ENCODE peak calls at places on chromosomes 4 and X, in five cellular contexts. One of them, this sample, is unnamed.

GRCh38 chr4:135824759-135825331 is 1623.3 kb upstream of the PABPC4L start:
- DNase-seq in lower leg skin: no peak
- DNase-seq in OCI-LY7: no peak
- DNase-seq in HFF-Myc: no peak
- DNase-seq in colonic mucosa: no peak
- DNase-seq in this sample: no peak

GRCh38 chr4:11138964-11139363 is 289.7 kb downstream of the HS3ST1 start:
- DNase-seq in lower leg skin: no peak
- DNase-seq in OCI-LY7: no peak
- DNase-seq in HFF-Myc: no peak
- DNase-seq in colonic mucosa: no peak
- DNase-seq in this sample: no peak

GRCh38 chr4:57575465-57575864 is 465.3 kb upstream of the IGFBP7 start:
- DNase-seq in lower leg skin: no peak
- DNase-seq in OCI-LY7: no peak
- DNase-seq in HFF-Myc: no peak
- DNase-seq in colonic mucosa: no peak
- DNase-seq in this sample: no peak

GRCh38 chrX:147891886-147892285 is 19.8 kb upstream of the FMR1 start:
- DNase-seq in lower leg skin: no peak
- DNase-seq in OCI-LY7: no peak
- DNase-seq in HFF-Myc: no peak
- DNase-seq in colonic mucosa: no peak
- DNase-seq in this sample: no peak

GRCh38 chr4:74503580-74503979 is 58.6 kb downstream of the AREG start:
- DNase-seq in lower leg skin: no peak
- DNase-seq in OCI-LY7: no peak
- DNase-seq in HFF-Myc: peak
- DNase-seq in colonic mucosa: no peak
- DNase-seq in this sample: no peak

GRCh38 chr4:24642941-24643628 is 58.7 kb upstream of the DHX15 start:
- DNase-seq in lower leg skin: no peak
- DNase-seq in OCI-LY7: no peak
- DNase-seq in HFF-Myc: peak
- DNase-seq in colonic mucosa: peak
- DNase-seq in this sample: no peak

GRCh38 chr4:168631241-168632151 is 134.6 kb downstream of the PALLD start:
- DNase-seq in lower leg skin: peak
- DNase-seq in OCI-LY7: no peak
- DNase-seq in HFF-Myc: no peak
- DNase-seq in colonic mucosa: peak
- DNase-seq in this sample: no peak

GRCh38 chrX:40207626-40208025 is 109.9 kb upstream of the BCOR start:
- DNase-seq in lower leg skin: no peak
- DNase-seq in OCI-LY7: no peak
- DNase-seq in HFF-Myc: no peak
- DNase-seq in colonic mucosa: no peak
- DNase-seq in this sample: peak

GRCh38 chr4:98055800-98056501 is 87.3 kb downstream of the STPG2 start:
- DNase-seq in lower leg skin: no peak
- DNase-seq in OCI-LY7: no peak
- DNase-seq in HFF-Myc: no peak
- DNase-seq in colonic mucosa: no peak
- DNase-seq in this sample: no peak

GRCh38 chr4:106002979-106003378 is 107.7 kb downstream of the NPNT start:
- DNase-seq in lower leg skin: no peak
- DNase-seq in OCI-LY7: no peak
- DNase-seq in HFF-Myc: no peak
- DNase-seq in colonic mucosa: no peak
- DNase-seq in this sample: no peak

GRCh38 chr4:32032136-32032672 is 1312.0 kb downstream of the PCDH7 start:
- DNase-seq in lower leg skin: no peak
- DNase-seq in OCI-LY7: no peak
- DNase-seq in HFF-Myc: no peak
- DNase-seq in colonic mucosa: no peak
- DNase-seq in this sample: no peak

GRCh38 chr4:3022112-3022511 is 52.2 kb downstream of the HTT-AS start:
- DNase-seq in lower leg skin: no peak
- DNase-seq in OCI-LY7: no peak
- DNase-seq in HFF-Myc: no peak
- DNase-seq in colonic mucosa: no peak
- DNase-seq in this sample: no peak

GRCh38 chr4:144716778-144717177 is 70.8 kb downstream of the HHIP start:
- DNase-seq in lower leg skin: no peak
- DNase-seq in OCI-LY7: no peak
- DNase-seq in HFF-Myc: no peak
- DNase-seq in colonic mucosa: no peak
- DNase-seq in this sample: no peak

GRCh38 chr4:64271601-64272081 is 137.6 kb downstream of the TECRL start:
- DNase-seq in lower leg skin: no peak
- DNase-seq in OCI-LY7: no peak
- DNase-seq in HFF-Myc: no peak
- DNase-seq in colonic mucosa: no peak
- DNase-seq in this sample: no peak

GRCh38 chr4:16171831-16172230 is 54.4 kb downstream of the TAPT1 start:
- DNase-seq in lower leg skin: no peak
- DNase-seq in OCI-LY7: no peak
- DNase-seq in HFF-Myc: no peak
- DNase-seq in colonic mucosa: no peak
- DNase-seq in this sample: no peak

GRCh38 chr4:37763831-37764230 is 62.7 kb upstream of the PGM2 start:
- DNase-seq in lower leg skin: no peak
- DNase-seq in OCI-LY7: no peak
- DNase-seq in HFF-Myc: no peak
- DNase-seq in colonic mucosa: no peak
- DNase-seq in this sample: no peak

GRCh38 chrX:40096395-40097091 is 1.2 kb downstream of the BCOR start:
- DNase-seq in lower leg skin: peak
- DNase-seq in OCI-LY7: peak
- DNase-seq in HFF-Myc: no peak
- DNase-seq in colonic mucosa: peak
- DNase-seq in this sample: peak

GRCh38 chr4:38002451-38003071 is 42.4 kb downstream of the PTTG2 start:
- DNase-seq in lower leg skin: no peak
- DNase-seq in OCI-LY7: no peak
- DNase-seq in HFF-Myc: no peak
- DNase-seq in colonic mucosa: no peak
- DNase-seq in this sample: no peak

GRCh38 chr4:168124008-168124641 is 31.8 kb downstream of the ANXA10 start:
- DNase-seq in lower leg skin: no peak
- DNase-seq in OCI-LY7: no peak
- DNase-seq in HFF-Myc: no peak
- DNase-seq in colonic mucosa: no peak
- DNase-seq in this sample: no peak

GRCh38 chr4:168411318-168412150 is 68.8 kb downstream of the DDX60L start:
- DNase-seq in lower leg skin: no peak
- DNase-seq in OCI-LY7: no peak
- DNase-seq in HFF-Myc: no peak
- DNase-seq in colonic mucosa: no peak
- DNase-seq in this sample: no peak

GRCh38 chr4:37431417-37431743 is 186.8 kb downstream of the NWD2 start:
- DNase-seq in lower leg skin: no peak
- DNase-seq in OCI-LY7: no peak
- DNase-seq in HFF-Myc: no peak
- DNase-seq in colonic mucosa: no peak
- DNase-seq in this sample: no peak

GRCh38 chrX:30910124-30910860 is 21.2 kb upstream of the TAB3 start:
- DNase-seq in lower leg skin: no peak
- DNase-seq in OCI-LY7: peak
- DNase-seq in HFF-Myc: no peak
- DNase-seq in colonic mucosa: no peak
- DNase-seq in this sample: no peak

GRCh38 chrX:51860679-51861078 is 32.7 kb upstream of the MAGED1 start:
- DNase-seq in lower leg skin: no peak
- DNase-seq in OCI-LY7: peak
- DNase-seq in HFF-Myc: peak
- DNase-seq in colonic mucosa: peak
- DNase-seq in this sample: peak

GRCh38 chr4:153784300-153784699 is 4.6 kb downstream of the SFRP2 start:
- DNase-seq in lower leg skin: no peak
- DNase-seq in OCI-LY7: no peak
- DNase-seq in HFF-Myc: no peak
- DNase-seq in colonic mucosa: no peak
- DNase-seq in this sample: no peak

GRCh38 chr4:153788064-153788418 is 842 bp downstream of the SFRP2 start:
- DNase-seq in lower leg skin: no peak
- DNase-seq in OCI-LY7: no peak
- DNase-seq in HFF-Myc: no peak
- DNase-seq in colonic mucosa: no peak
- DNase-seq in this sample: no peak

GRCh38 chr4:153787156-153787555 is 1.7 kb downstream of the SFRP2 start:
- DNase-seq in lower leg skin: no peak
- DNase-seq in OCI-LY7: no peak
- DNase-seq in HFF-Myc: no peak
- DNase-seq in colonic mucosa: no peak
- DNase-seq in this sample: no peak

GRCh38 chr4:153788419-153789276 is at the start of gene SFRP2:
- DNase-seq in lower leg skin: peak
- DNase-seq in OCI-LY7: no peak
- DNase-seq in HFF-Myc: no peak
- DNase-seq in colonic mucosa: no peak
- DNase-seq in this sample: no peak

DNA sequence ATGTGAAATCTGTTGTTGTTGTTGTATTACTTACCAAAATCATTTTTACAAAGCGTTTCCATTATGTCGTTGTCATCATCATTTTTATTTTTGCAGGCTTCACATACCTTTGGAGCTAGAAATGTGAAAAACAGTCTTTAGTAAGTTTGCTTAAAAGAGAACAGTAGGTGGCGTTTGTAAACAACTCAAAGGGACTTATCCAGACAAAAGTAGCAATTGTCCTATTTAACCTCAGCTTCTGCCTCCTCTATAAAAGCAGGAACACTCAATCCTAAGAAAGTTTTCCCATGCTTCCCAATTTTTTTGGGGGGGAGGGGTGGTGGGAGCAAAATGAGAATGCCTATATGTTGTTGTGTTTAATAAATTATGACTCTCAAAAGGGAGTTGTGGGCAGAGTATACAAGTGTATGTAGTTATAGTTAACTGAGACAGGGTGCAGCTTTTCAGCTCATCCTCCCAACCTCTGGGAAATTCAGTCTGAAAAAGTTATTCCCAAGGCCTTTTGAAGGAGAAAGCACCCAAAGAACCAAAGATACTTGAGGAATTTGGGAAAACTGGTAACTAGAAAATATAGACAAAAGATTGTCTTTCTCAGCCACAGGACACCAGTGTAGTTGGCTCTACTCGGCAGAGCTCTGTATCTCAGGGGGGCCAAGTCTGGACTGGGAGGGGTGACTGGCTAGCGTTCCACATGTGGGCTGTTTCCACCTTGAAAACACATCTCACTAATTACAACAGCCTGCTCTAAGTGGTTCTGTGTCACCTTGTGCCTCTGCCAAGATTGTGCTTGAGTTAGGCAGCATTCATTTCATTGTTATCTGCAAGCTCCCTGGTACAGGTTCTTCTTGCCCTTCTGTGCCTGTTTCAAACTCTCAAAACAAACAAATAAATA is 2.8 kb downstream of the SFRP2 start:
- DNase-seq in lower leg skin: no peak
- DNase-seq in OCI-LY7: peak
- DNase-seq in HFF-Myc: no peak
- DNase-seq in colonic mucosa: no peak
- DNase-seq in this sample: peak
- TF ChIP-seq CTCF in lower leg skin: no peak
- TF ChIP-seq CTCF in OCI-LY7: peak
- TF ChIP-seq CTCF in HFF-Myc: peak
- TF ChIP-seq CTCF in colonic mucosa: peak
- TF ChIP-seq CTCF in this sample: peak

DNA sequence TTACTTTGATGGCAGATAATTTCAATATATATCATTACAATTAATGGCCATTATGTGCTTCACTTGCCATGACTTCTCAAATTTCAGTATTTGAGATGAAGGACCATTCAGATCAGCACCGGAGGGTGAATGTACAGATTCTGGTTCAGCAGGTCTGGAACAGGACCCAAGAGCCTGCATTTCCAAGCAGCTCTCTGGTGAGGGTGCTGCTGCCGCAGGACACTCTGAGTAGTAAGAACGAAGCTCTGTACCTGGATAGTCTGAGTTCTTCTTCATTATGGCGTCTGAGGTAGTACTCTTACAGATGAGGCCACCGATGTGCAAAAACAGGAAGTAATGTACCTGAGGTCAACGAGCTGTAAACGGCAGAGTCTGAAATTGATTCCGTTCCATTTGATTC is 228.2 kb downstream of the FBXW7 start:
- DNase-seq in lower leg skin: no peak
- DNase-seq in OCI-LY7: peak
- DNase-seq in HFF-Myc: no peak
- DNase-seq in colonic mucosa: no peak
- DNase-seq in this sample: no peak
- TF ChIP-seq CTCF in lower leg skin: no peak
- TF ChIP-seq CTCF in OCI-LY7: no peak
- TF ChIP-seq CTCF in HFF-Myc: no peak
- TF ChIP-seq CTCF in colonic mucosa: no peak
- TF ChIP-seq CTCF in this sample: no peak

DNA sequence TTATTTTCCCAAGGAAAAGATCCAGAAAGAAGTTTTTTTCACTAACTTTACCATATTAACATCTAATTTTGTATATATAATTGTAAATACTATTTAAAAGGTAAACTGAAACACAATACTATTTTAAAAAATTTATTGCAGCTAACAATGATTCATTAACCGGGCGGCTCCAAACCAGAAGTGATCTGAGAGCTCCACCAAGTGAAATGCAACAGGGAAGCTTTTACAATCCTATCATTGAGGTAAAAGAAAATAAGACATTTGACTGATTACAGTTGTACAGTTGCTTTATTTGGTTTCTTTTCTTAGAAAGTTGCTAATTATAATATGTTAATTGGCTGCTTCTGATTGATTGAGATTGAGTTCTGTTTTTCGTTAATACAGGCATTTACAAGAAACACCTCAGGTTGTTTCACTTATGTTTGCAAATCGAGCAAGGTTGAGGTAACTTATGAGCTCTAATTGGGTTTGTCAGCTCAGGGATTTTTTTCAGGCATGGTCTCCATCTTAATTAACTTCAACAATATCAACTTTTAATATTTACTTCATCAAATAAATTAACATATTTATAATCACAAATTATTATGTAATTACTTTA is 220.2 kb upstream of the UGT8 start:
- DNase-seq in lower leg skin: no peak
- DNase-seq in OCI-LY7: no peak
- DNase-seq in HFF-Myc: peak
- DNase-seq in colonic mucosa: no peak
- DNase-seq in this sample: no peak
- TF ChIP-seq CTCF in lower leg skin: no peak
- TF ChIP-seq CTCF in OCI-LY7: peak
- TF ChIP-seq CTCF in HFF-Myc: peak
- TF ChIP-seq CTCF in colonic mucosa: peak
- TF ChIP-seq CTCF in this sample: peak

GRCh38 chr4:184721254-184721653 is 12.6 kb downstream of the CENPU start:
- DNase-seq in lower leg skin: no peak
- DNase-seq in OCI-LY7: no peak
- DNase-seq in HFF-Myc: no peak
- DNase-seq in colonic mucosa: no peak
- DNase-seq in this sample: no peak

GRCh38 chr4:184727430-184727829 is 6.5 kb downstream of the CENPU start:
- DNase-seq in lower leg skin: no peak
- DNase-seq in OCI-LY7: no peak
- DNase-seq in HFF-Myc: no peak
- DNase-seq in colonic mucosa: peak
- DNase-seq in this sample: no peak

GRCh38 chr4:184719407-184719806 is 14.5 kb downstream of the CENPU start:
- DNase-seq in lower leg skin: no peak
- DNase-seq in OCI-LY7: no peak
- DNase-seq in HFF-Myc: no peak
- DNase-seq in colonic mucosa: no peak
- DNase-seq in this sample: no peak

GRCh38 chr4:184722798-184723197 is 11.1 kb downstream of the CENPU start:
- DNase-seq in lower leg skin: no peak
- DNase-seq in OCI-LY7: no peak
- DNase-seq in HFF-Myc: no peak
- DNase-seq in colonic mucosa: peak
- DNase-seq in this sample: no peak
- TF ChIP-seq CTCF in lower leg skin: no peak
- TF ChIP-seq CTCF in OCI-LY7: peak
- TF ChIP-seq CTCF in HFF-Myc: no peak
- TF ChIP-seq CTCF in colonic mucosa: peak
- TF ChIP-seq CTCF in this sample: no peak

This sample was measured in GM13977.